ENCODE peak calls at places on chromosomes 11 and 22, in ten cellular contexts. A is uterus, C is adrenal gland, Y is Peyer's patch, G is prostate gland, O is tibial nerve, F is HCT116, H is H1, I is K562, T is ovary. N is an unnamed sample. For H3K27me3, the result is how much of the 10 kb centered on the place peaks cover.

GRCh38 chr22:25069758-25070461 is 117.4 kb downstream of the KIAA1671 start:
- DNase-seq in A (peak), C (peak), Y (no peak), G (peak), O (no peak), F (no peak), H (no peak), I (no peak), T (peak), N (no peak)

GRCh38 chr11:111639226-111639925 is 37.1 kb downstream of the SIK2 start:
- DNase-seq in A (no peak), C (no peak), Y (no peak), G (no peak), O (no peak), F (no peak), H (no peak), I (no peak), T (no peak), N (no peak)

GRCh38 chr11:68120212-68121066 is 749 bp downstream of the CHKA start:
- DNase-seq in A (peak), C (peak), Y (peak), G (peak), O (no peak), F (no peak), H (no peak), I (peak), T (peak), N (no peak)

GRCh38 chr11:6705905-6706535 is 22.9 kb upstream of the MRPL17 start:
- DNase-seq in A (peak), C (peak), Y (peak), G (peak), O (peak), F (no peak), H (peak), I (peak), T (no peak), N (peak)

GRCh38 chr22:17783773-17784480 is 9.7 kb upstream of the BID start:
- DNase-seq in A (no peak), C (no peak), Y (no peak), G (no peak), O (no peak), F (no peak), H (no peak), I (no peak), T (no peak), N (no peak)

GRCh38 chr22:29105468-29105867 is 32.6 kb downstream of the KREMEN1 start:
- DNase-seq in A (no peak), C (no peak), Y (no peak), G (no peak), O (no peak), F (no peak), H (no peak), I (no peak), T (no peak), N (no peak)

GRCh38 chr22:46568102-46568809 is 30.8 kb upstream of the CELSR1 start:
- DNase-seq in A (no peak), C (no peak), Y (no peak), G (no peak), O (no peak), F (no peak), H (no peak), I (no peak), T (no peak), N (no peak)

GRCh38 chr11:120288021-120288420 is 37.1 kb upstream of the TLCD5 start:
- DNase-seq in A (no peak), C (no peak), Y (no peak), G (no peak), O (no peak), F (no peak), H (no peak), I (no peak), T (no peak), N (no peak)

GRCh38 chr22:45515678-45516077 is 13.0 kb downstream of the FBLN1 start:
- DNase-seq in A (no peak), C (no peak), Y (no peak), G (no peak), O (peak), F (no peak), H (no peak), I (no peak), T (no peak), N (no peak)

GRCh38 chr11:133064152-133064877 is 468.0 kb downstream of the OPCML start:
- DNase-seq in A (peak), C (peak), Y (peak), G (no peak), O (peak), F (no peak), H (peak), I (peak), T (peak), N (peak)

GRCh38 chr22:37020192-37020479 is 594 bp downstream of the MPST start:
- DNase-seq in A (peak), C (peak), Y (peak), G (peak), O (peak), F (peak), H (no peak), I (peak), T (no peak), N (peak)

GRCh38 chr11:75562836-75563484 is 907 bp downstream of the SERPINH1 start:
- DNase-seq in A (no peak), C (peak), Y (no peak), G (peak), O (no peak), F (no peak), H (peak), I (peak), T (no peak), N (no peak)

GRCh38 chr22:27474711-27475547 is 326.6 kb downstream of the MN1 start:
- DNase-seq in A (peak), C (no peak), Y (no peak), G (peak), O (no peak), F (peak), H (peak), I (no peak), T (peak), N (no peak)

GRCh38 chr11:19520681-19521080 is 192.0 kb upstream of the NAV2 start:
- DNase-seq in A (no peak), C (no peak), Y (no peak), G (no peak), O (no peak), F (no peak), H (no peak), I (no peak), T (no peak), N (no peak)

GRCh38 chr11:67373916-67374570 is 645 bp upstream of the CLCF1 start:
- DNase-seq in A (peak), C (peak), Y (peak), G (peak), O (peak), F (peak), H (peak), I (peak), T (peak), N (peak)

GRCh38 chr11:66509131-66509561 is 1.3 kb upstream of the BBS1 start:
- DNase-seq in A (no peak), C (no peak), Y (no peak), G (no peak), O (no peak), F (no peak), H (no peak), I (no peak), T (no peak), N (no peak)

GRCh38 chr22:46935506-46936377 is 173.3 kb downstream of the TBC1D22A start:
- DNase-seq in A (no peak), C (peak), Y (peak), G (peak), O (no peak), F (no peak), H (peak), I (peak), T (no peak), N (no peak)

GRCh38 chr11:120184946-120185677 is 25.7 kb upstream of the OAF start:
- DNase-seq in A (peak), C (peak), Y (peak), G (no peak), O (peak), F (no peak), H (peak), I (no peak), T (peak), N (peak)

GRCh38 chr11:110747531-110747930 is 35.3 kb upstream of the ARHGAP20 start:
- DNase-seq in A (no peak), C (no peak), Y (no peak), G (no peak), O (no peak), F (no peak), H (no peak), I (no peak), T (no peak), N (no peak)

GRCh38 chr11:70080763-70081162 is 2.6 kb downstream of the ANO1 start:
- DNase-seq in A (no peak), C (no peak), Y (no peak), G (no peak), O (no peak), F (peak), H (no peak), I (no peak), T (no peak), N (peak)

GRCh38 chr11:63791495-63792167 is 21.6 kb upstream of the SPINDOC start:
- DNase-seq in A (no peak), C (no peak), Y (no peak), G (no peak), O (no peak), F (no peak), H (no peak), I (no peak), T (no peak), N (no peak)

GRCh38 chr22:28375761-28376534 is 303.7 kb downstream of the TTC28 start:
- DNase-seq in A (no peak), C (no peak), Y (no peak), G (no peak), O (no peak), F (no peak), H (no peak), I (no peak), T (no peak), N (no peak)

GRCh38 chr11:46421257-46421880 is 29.8 kb upstream of the CHRM4 start:
- DNase-seq in A (no peak), C (no peak), Y (no peak), G (no peak), O (no peak), F (no peak), H (no peak), I (peak), T (no peak), N (no peak)

DNA sequence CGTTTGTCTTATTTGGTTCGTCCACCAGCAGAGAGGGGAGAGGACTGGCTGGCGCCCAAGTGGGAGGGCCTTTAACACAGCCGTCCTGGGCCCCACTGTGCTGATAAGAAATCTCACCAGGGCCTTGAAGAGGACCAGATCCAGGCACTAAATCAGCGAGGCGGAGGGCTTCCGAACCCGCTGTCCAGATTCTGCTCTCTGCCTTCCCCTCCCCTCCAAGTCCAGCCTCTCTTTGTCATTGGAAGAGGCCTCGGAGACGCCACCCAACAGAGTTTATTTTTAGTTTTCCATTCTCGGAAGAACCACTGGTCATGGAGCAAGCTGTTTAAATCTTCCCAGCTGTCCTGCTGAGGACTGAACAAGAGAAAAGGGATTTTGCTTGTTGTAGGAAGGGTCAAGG is 9.3 kb upstream of the FXYD6 start:
- DNase-seq in A (peak), C (peak), Y (peak), G (no peak), O (no peak), F (no peak), H (peak), I (no peak), T (peak), N (no peak)
- H3K27me3 ChIP-seq in A (under half), C (under half), Y (under half), G (under half), O (under half), F (under half), H (under half), I (half or more), T (under half), N (under half)

GRCh38 chr11:126113515-126113957 is 50.9 kb upstream of the CDON start:
- DNase-seq in A (peak), C (peak), Y (peak), G (peak), O (peak), F (peak), H (no peak), I (no peak), T (peak), N (peak)
- TF ChIP-seq CTCF in A (no peak), C (peak), Y (no peak), G (no peak), O (no peak), F (no peak), H (no peak), I (no peak), T (no peak), N (no peak)

DNA sequence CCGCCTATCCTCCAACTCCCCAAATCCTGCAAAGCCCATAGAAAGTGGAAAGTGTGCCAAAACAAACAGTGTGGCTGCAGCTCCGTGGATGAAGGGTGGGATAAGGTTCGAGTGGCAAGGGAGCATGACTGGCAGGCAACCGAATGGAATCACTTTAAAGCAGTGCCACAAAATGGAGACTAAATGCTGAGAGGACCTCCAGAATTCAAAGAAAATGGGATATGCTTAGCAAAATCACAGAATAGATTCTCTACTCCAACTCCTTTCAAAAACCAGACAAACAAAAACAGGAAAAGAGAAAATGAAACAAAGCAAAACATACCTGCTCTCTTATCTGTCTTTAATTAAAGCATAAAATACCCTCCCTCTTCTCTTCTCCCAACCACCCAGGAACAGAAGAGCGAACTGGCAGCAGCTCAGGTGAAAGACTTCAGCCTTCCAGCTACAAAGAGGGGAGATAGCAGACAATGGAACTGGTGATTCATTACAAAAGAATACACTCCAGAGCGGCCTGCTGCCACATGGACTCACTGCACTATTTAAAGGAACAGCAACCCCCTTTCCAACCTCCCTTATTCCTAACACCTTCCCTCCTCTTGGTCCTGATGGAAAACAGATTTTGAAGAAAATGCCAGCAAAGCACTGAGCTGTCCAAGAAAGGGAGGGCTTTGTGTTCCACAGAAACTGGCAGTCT is 118.5 kb downstream of the APOL5 start:
- DNase-seq in A (peak), C (peak), Y (peak), G (peak), O (peak), F (peak), H (no peak), I (peak), T (peak), N (peak)
- TF ChIP-seq POLR2A in A (no peak), C (peak), Y (no peak), G (no peak), O (no peak), F (no peak), H (peak), I (no peak), T (no peak), N (no peak)

GRCh38 chr11:17734986-17735822 is 623 bp downstream of the KCNC1 start:
- DNase-seq in A (peak), C (peak), Y (peak), G (peak), O (peak), F (no peak), H (peak), I (peak), T (peak), N (peak)
- H3K27me3 ChIP-seq in A (under half), C (under half), Y (under half), G (under half), O (half or more), F (under half), H (half or more), I (under half), T (under half), N (half or more)

GRCh38 chr11:27720277-27720830 is 20.1 kb upstream of the BDNF start:
- DNase-seq in A (no peak), C (no peak), Y (no peak), G (no peak), O (no peak), F (no peak), H (peak), I (peak), T (peak), N (no peak)
- TF ChIP-seq CTCF in A (no peak), C (no peak), Y (no peak), G (no peak), O (no peak), F (no peak), H (peak), I (peak), T (no peak), N (no peak)

N was measured in stomach.